ENCODE peak calls at places on chromosome 9, in nine cellular contexts. M, E, J, F, A, B, O, D and Z are unnamed samples.

GRCh38 chr9:121613009-121613766 is 38.2 kb upstream of the DAB2IP start:
- DNase-seq in M (no peak), E (no peak), J (no peak), F (no peak), A (no peak), B (no peak), O (no peak), D (no peak), Z (no peak)

GRCh38 chr9:120876842-120877240 is at the start of gene PHF19:
- DNase-seq in M (no peak), E (peak), J (no peak), F (no peak), A (no peak), B (no peak), O (no peak), D (peak), Z (no peak)

GRCh38 chr9:73116030-73116429 is 35.6 kb upstream of the ANXA1 start:
- DNase-seq in M (no peak), E (no peak), J (peak), F (no peak), A (peak), B (no peak), O (no peak), D (no peak), Z (no peak)

GRCh38 chr9:104775574-104775936 is 11.6 kb downstream of the NIPSNAP3B start:
- DNase-seq in M (no peak), E (no peak), J (no peak), F (no peak), A (no peak), B (no peak), O (no peak), D (no peak), Z (no peak)

GRCh38 chr9:120299785-120300184 is 280.2 kb downstream of the CDK5RAP2 start:
- DNase-seq in M (no peak), E (no peak), J (no peak), F (no peak), A (no peak), B (no peak), O (no peak), D (no peak), Z (no peak)

GRCh38 chr9:86926130-86926529 is 21.2 kb downstream of the GAS1 start:
- DNase-seq in M (no peak), E (no peak), J (no peak), F (no peak), A (no peak), B (no peak), O (no peak), D (no peak), Z (no peak)

GRCh38 chr9:104682642-104683041 is 11.7 kb upstream of the OR13D1 start:
- DNase-seq in M (no peak), E (no peak), J (peak), F (peak), A (peak), B (no peak), O (peak), D (no peak), Z (no peak)

GRCh38 chr9:133522073-133522910 is 2.5 kb downstream of the MYMK start:
- DNase-seq in M (no peak), E (no peak), J (no peak), F (no peak), A (no peak), B (no peak), O (no peak), D (peak), Z (no peak)

GRCh38 chr9:112239284-112239683 is 64.2 kb upstream of the SUSD1 start:
- DNase-seq in M (no peak), E (no peak), J (no peak), F (no peak), A (no peak), B (no peak), O (no peak), D (no peak), Z (no peak)

GRCh38 chr9:135230817-135231520 is 143.5 kb downstream of the OLFM1 start:
- DNase-seq in M (peak), E (peak), J (no peak), F (no peak), A (no peak), B (no peak), O (no peak), D (peak), Z (no peak)

GRCh38 chr9:35733109-35733541 is 659 bp downstream of the CREB3 start:
- DNase-seq in M (no peak), E (no peak), J (no peak), F (no peak), A (no peak), B (peak), O (peak), D (no peak), Z (no peak)

GRCh38 chr9:133706651-133707050 is 31.5 kb downstream of the SARDH start:
- DNase-seq in M (peak), E (no peak), J (no peak), F (no peak), A (no peak), B (no peak), O (peak), D (peak), Z (no peak)

GRCh38 chr9:116656535-116656934 is 30.6 kb upstream of the TRIM32 start:
- DNase-seq in M (no peak), E (peak), J (no peak), F (no peak), A (no peak), B (no peak), O (no peak), D (no peak), Z (no peak)

GRCh38 chr9:36136277-36136893 is at the start of gene GLIPR2:
- DNase-seq in M (peak), E (peak), J (no peak), F (no peak), A (no peak), B (peak), O (peak), D (peak), Z (peak)

GRCh38 chr9:105067895-105068580 is 140.1 kb upstream of the ABCA1 start:
- DNase-seq in M (no peak), E (no peak), J (no peak), F (no peak), A (no peak), B (no peak), O (no peak), D (no peak), Z (no peak)

GRCh38 chr9:97722331-97722730 is 25.2 kb upstream of the XPA start:
- DNase-seq in M (no peak), E (no peak), J (no peak), F (no peak), A (no peak), B (no peak), O (no peak), D (no peak), Z (no peak)

GRCh38 chr9:7967851-7968250 is 168.3 kb upstream of the DMAC1 start:
- DNase-seq in M (no peak), E (no peak), J (no peak), F (no peak), A (no peak), B (no peak), O (no peak), D (no peak), Z (no peak)

GRCh38 chr9:113682297-113682771 is 193.8 kb upstream of the ZNF618 start:
- DNase-seq in M (peak), E (peak), J (peak), F (peak), A (no peak), B (peak), O (peak), D (peak), Z (peak)

GRCh38 chr9:87887661-87888480 is 5.2 kb downstream of the SPATA31E1 start:
- DNase-seq in M (no peak), E (no peak), J (no peak), F (no peak), A (no peak), B (no peak), O (no peak), D (no peak), Z (no peak)

GRCh38 chr9:15416880-15417279 is 5.8 kb upstream of the SNAPC3 start:
- DNase-seq in M (no peak), E (no peak), J (peak), F (no peak), A (no peak), B (peak), O (peak), D (no peak), Z (no peak)

GRCh38 chr9:131406567-131407436 is 12.9 kb downstream of the PRRC2B start:
- DNase-seq in M (no peak), E (no peak), J (no peak), F (no peak), A (no peak), B (no peak), O (no peak), D (no peak), Z (no peak)

GRCh38 chr9:129324808-129325491 is 146.9 kb upstream of the IER5L start:
- DNase-seq in M (peak), E (no peak), J (no peak), F (no peak), A (no peak), B (no peak), O (no peak), D (peak), Z (no peak)

GRCh38 chr9:112145886-112146285 is 29.2 kb downstream of the SUSD1 start:
- DNase-seq in M (no peak), E (no peak), J (no peak), F (no peak), A (no peak), B (no peak), O (no peak), D (no peak), Z (no peak)

GRCh38 chr9:16133556-16134227 is 580.8 kb downstream of the CCDC171 start:
- DNase-seq in M (no peak), E (peak), J (no peak), F (no peak), A (peak), B (peak), O (peak), D (peak), Z (no peak)

GRCh38 chr9:109937841-109938453 is 157.9 kb downstream of the PALM2AKAP2 start:
- DNase-seq in M (no peak), E (no peak), J (no peak), F (no peak), A (no peak), B (no peak), O (no peak), D (no peak), Z (no peak)

GRCh38 chr9:19127881-19128719 is 808 bp upstream of the PLIN2 start:
- DNase-seq in M (peak), E (peak), J (no peak), F (no peak), A (no peak), B (peak), O (peak), D (no peak), Z (peak)

GRCh38 chr9:133387680-133388079 is 11.5 kb downstream of the STKLD1 start:
- DNase-seq in M (no peak), E (no peak), J (no peak), F (no peak), A (no peak), B (no peak), O (no peak), D (no peak), Z (no peak)

GRCh38 chr9:84668204-84669007 is 1.1 kb upstream of the NTRK2 start:
- DNase-seq in M (no peak), E (peak), J (no peak), F (peak), A (peak), B (peak), O (peak), D (peak), Z (peak)

GRCh38 chr9:27856054-27856453 is 282.8 kb upstream of the C9orf72 start:
- DNase-seq in M (no peak), E (no peak), J (no peak), F (no peak), A (no peak), B (no peak), O (no peak), D (no peak), Z (no peak)

GRCh38 chr9:99296375-99296951 is 74.4 kb downstream of the SEC61B start:
- DNase-seq in M (peak), E (peak), J (no peak), F (no peak), A (no peak), B (peak), O (no peak), D (peak), Z (no peak)

GRCh38 chr9:117153021-117153420 is 261.8 kb downstream of the ASTN2 start:
- DNase-seq in M (no peak), E (no peak), J (no peak), F (no peak), A (no peak), B (no peak), O (no peak), D (no peak), Z (no peak)

GRCh38 chr9:4740623-4741364 is at the start of gene AK3:
- DNase-seq in M (peak), E (peak), J (peak), F (peak), A (peak), B (peak), O (peak), D (peak), Z (peak)
- TF ChIP-seq CTCF in M (no peak), E (peak), J (peak), F (peak), A (peak), B (peak), O (no peak), D (peak), Z (peak)

GRCh38 chr9:127244609-127245601 is 19.7 kb upstream of the GARNL3 start:
- DNase-seq in M (peak), E (peak), J (peak), F (peak), A (peak), B (peak), O (peak), D (peak), Z (peak)
- TF ChIP-seq CTCF in M (no peak), E (no peak), J (no peak), F (no peak), A (no peak), B (no peak), O (no peak), D (no peak), Z (no peak)

GRCh38 chr9:70802758-70803436 is 318.5 kb downstream of the TRPM3 start:
- DNase-seq in M (no peak), E (no peak), J (no peak), F (no peak), A (no peak), B (no peak), O (no peak), D (no peak), Z (no peak)
- TF ChIP-seq CTCF in M (no peak), E (no peak), J (no peak), F (no peak), A (peak), B (no peak), O (no peak), D (no peak), Z (no peak)

DNA sequence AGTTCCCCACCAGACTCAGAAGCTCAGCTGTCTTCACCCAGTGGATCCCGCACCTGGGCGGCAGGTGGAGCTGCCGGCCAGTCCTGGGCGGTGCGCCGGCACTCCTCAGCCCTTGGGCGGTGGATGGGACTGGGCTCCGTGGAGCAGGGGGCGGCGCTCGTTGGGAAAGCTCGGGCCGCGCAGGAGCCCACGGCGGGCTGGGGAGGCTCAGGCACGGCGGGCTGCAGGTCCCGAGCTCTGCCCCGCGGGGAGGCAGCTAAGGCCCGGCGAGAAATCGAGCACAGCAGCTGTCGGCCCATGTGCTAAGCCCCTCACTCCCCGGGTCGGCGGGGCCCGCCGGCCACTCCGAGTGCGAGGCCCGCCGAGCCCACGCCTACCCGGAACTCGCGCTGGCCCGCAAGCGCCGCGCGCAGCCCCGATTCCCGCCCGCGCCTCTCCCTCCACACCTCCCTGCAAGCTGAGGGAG is 560.0 kb downstream of the BRINP1 start:
- DNase-seq in M (no peak), E (no peak), J (no peak), F (no peak), A (no peak), B (peak), O (peak), D (no peak), Z (peak)
- TF ChIP-seq CTCF in M (no peak), E (no peak), J (no peak), F (no peak), A (no peak), B (no peak), O (peak), D (no peak), Z (peak)

DNA sequence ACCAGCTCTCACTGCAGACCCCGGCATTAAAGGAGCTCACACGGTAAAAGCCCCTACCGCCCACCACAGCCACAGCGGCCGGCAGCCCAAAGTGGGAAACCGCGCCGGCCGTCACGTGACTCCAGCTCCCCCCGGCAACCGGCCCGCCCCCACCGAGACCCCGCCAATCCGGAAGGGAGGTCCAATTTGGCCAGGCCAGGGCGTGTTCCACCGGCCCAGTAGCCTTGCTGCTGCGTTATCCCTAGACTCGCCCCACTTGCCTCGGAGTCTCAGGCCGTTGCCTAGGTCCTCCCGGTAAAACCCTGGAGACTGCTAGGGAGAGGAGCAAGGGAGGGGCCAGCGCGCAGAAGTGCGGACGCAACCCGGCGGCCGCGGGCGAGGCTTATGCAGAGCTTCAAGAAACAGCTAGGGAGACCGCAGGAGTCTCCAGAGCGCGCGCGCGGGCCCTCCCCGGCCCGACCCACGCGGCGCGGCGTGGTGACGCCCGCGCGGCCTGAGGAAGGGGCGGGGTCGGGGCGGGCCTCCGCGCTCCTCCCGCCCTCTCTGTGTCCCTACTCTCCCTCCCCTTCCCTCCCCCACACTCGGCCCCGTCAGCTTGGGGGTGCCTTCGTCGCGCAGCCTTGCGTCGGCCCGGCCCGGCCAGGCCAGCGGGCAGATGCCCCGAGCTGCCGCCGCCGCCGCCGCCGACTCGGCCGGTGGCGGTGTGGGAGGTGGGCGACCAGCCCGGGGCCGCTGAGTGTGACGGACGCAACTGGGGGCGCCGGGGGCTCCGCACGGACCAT is at the start of gene RIC1:
- DNase-seq in M (peak), E (peak), J (peak), F (peak), A (peak), B (peak), O (peak), D (peak), Z (peak)
- TF ChIP-seq CTCF in M (no peak), E (peak), J (no peak), F (no peak), A (no peak), B (peak), O (no peak), D (no peak), Z (no peak)